ENCODE peak calls at places on chromosome 21, in five cellular contexts. One of them, this sample, is unnamed. For H3K27me3 and H3K36me3, the result is how much of the 10 kb centered on the place peaks cover.

GRCh38 chr21:23162213-23162946 is 2164.2 kb downstream of the NCAM2 start:
- DNase-seq in ovary: no peak
- DNase-seq in stomach: no peak
- DNase-seq in psoas muscle: no peak
- DNase-seq in cardiac muscle cell: no peak
- DNase-seq in this sample: no peak

GRCh38 chr21:32795376-32795775 is 23.8 kb upstream of the PAXBP1 start:
- DNase-seq in ovary: no peak
- DNase-seq in stomach: no peak
- DNase-seq in psoas muscle: no peak
- DNase-seq in cardiac muscle cell: no peak
- DNase-seq in this sample: no peak

GRCh38 chr21:37751268-37751975 is 164.8 kb downstream of the KCNJ6 start:
- DNase-seq in ovary: no peak
- DNase-seq in stomach: no peak
- DNase-seq in psoas muscle: no peak
- DNase-seq in cardiac muscle cell: peak
- DNase-seq in this sample: no peak

GRCh38 chr21:29360799-29361765 is 62.4 kb downstream of the BACH1 start:
- DNase-seq in ovary: no peak
- DNase-seq in stomach: no peak
- DNase-seq in psoas muscle: no peak
- DNase-seq in cardiac muscle cell: no peak
- DNase-seq in this sample: no peak

GRCh38 chr21:46515109-46515508 is 56.4 kb downstream of the DIP2A start:
- DNase-seq in ovary: no peak
- DNase-seq in stomach: peak
- DNase-seq in psoas muscle: peak
- DNase-seq in cardiac muscle cell: peak
- DNase-seq in this sample: no peak

GRCh38 chr21:32347887-32348450 is 44.8 kb downstream of the URB1 start:
- DNase-seq in ovary: no peak
- DNase-seq in stomach: no peak
- DNase-seq in psoas muscle: no peak
- DNase-seq in cardiac muscle cell: no peak
- DNase-seq in this sample: no peak

GRCh38 chr21:33189845-33190244 is 39.9 kb upstream of the IFNAR2 start:
- DNase-seq in ovary: no peak
- DNase-seq in stomach: no peak
- DNase-seq in psoas muscle: no peak
- DNase-seq in cardiac muscle cell: no peak
- DNase-seq in this sample: no peak

GRCh38 chr21:35026617-35027557 is 22.2 kb downstream of the RUNX1 start:
- DNase-seq in ovary: peak
- DNase-seq in stomach: peak
- DNase-seq in psoas muscle: peak
- DNase-seq in cardiac muscle cell: peak
- DNase-seq in this sample: peak

GRCh38 chr21:28332796-28333195 is 659.9 kb downstream of the LTN1 start:
- DNase-seq in ovary: no peak
- DNase-seq in stomach: no peak
- DNase-seq in psoas muscle: no peak
- DNase-seq in cardiac muscle cell: no peak
- DNase-seq in this sample: no peak

GRCh38 chr21:34952701-34953100 is 96.4 kb downstream of the RUNX1 start:
- DNase-seq in ovary: no peak
- DNase-seq in stomach: no peak
- DNase-seq in psoas muscle: no peak
- DNase-seq in cardiac muscle cell: no peak
- DNase-seq in this sample: no peak

GRCh38 chr21:15421947-15422346 is 307.8 kb upstream of the USP25 start:
- DNase-seq in ovary: no peak
- DNase-seq in stomach: no peak
- DNase-seq in psoas muscle: no peak
- DNase-seq in cardiac muscle cell: no peak
- DNase-seq in this sample: no peak

GRCh38 chr21:29196021-29196663 is 65.7 kb downstream of the MAP3K7CL start:
- DNase-seq in ovary: no peak
- DNase-seq in stomach: peak
- DNase-seq in psoas muscle: no peak
- DNase-seq in cardiac muscle cell: no peak
- DNase-seq in this sample: no peak

GRCh38 chr21:14630556-14631069 is 84.5 kb upstream of the SAMSN1 start:
- DNase-seq in ovary: no peak
- DNase-seq in stomach: no peak
- DNase-seq in psoas muscle: no peak
- DNase-seq in cardiac muscle cell: no peak
- DNase-seq in this sample: no peak

GRCh38 chr21:15273244-15273643 is 208.4 kb upstream of the NRIP1 start:
- DNase-seq in ovary: no peak
- DNase-seq in stomach: no peak
- DNase-seq in psoas muscle: no peak
- DNase-seq in cardiac muscle cell: no peak
- DNase-seq in this sample: no peak

GRCh38 chr21:28261291-28261690 is 731.4 kb downstream of the LTN1 start:
- DNase-seq in ovary: no peak
- DNase-seq in stomach: no peak
- DNase-seq in psoas muscle: no peak
- DNase-seq in cardiac muscle cell: no peak
- DNase-seq in this sample: no peak

GRCh38 chr21:31727181-31727580 is 4.7 kb downstream of the SCAF4 start:
- DNase-seq in ovary: no peak
- DNase-seq in stomach: no peak
- DNase-seq in psoas muscle: no peak
- DNase-seq in cardiac muscle cell: no peak
- DNase-seq in this sample: no peak

GRCh38 chr21:14366998-14367397 is 15.9 kb downstream of the HSPA13 start:
- DNase-seq in ovary: no peak
- DNase-seq in stomach: no peak
- DNase-seq in psoas muscle: no peak
- DNase-seq in cardiac muscle cell: no peak
- DNase-seq in this sample: no peak

GRCh38 chr21:33189237-33189636 is 40.5 kb upstream of the IFNAR2 start:
- DNase-seq in ovary: no peak
- DNase-seq in stomach: no peak
- DNase-seq in psoas muscle: no peak
- DNase-seq in cardiac muscle cell: no peak
- DNase-seq in this sample: no peak

GRCh38 chr21:21200103-21200938 is 202.1 kb downstream of the NCAM2 start:
- DNase-seq in ovary: no peak
- DNase-seq in stomach: no peak
- DNase-seq in psoas muscle: peak
- DNase-seq in cardiac muscle cell: no peak
- DNase-seq in this sample: no peak

GRCh38 chr21:20016431-20017005 is 981.7 kb upstream of the NCAM2 start:
- DNase-seq in ovary: no peak
- DNase-seq in stomach: no peak
- DNase-seq in psoas muscle: no peak
- DNase-seq in cardiac muscle cell: no peak
- DNase-seq in this sample: no peak

GRCh38 chr21:33937931-33938339 is 22.3 kb upstream of the ATP5PO start:
- DNase-seq in ovary: no peak
- DNase-seq in stomach: no peak
- DNase-seq in psoas muscle: no peak
- DNase-seq in cardiac muscle cell: no peak
- DNase-seq in this sample: no peak

GRCh38 chr21:31985398-31985797 is 112.6 kb downstream of the HUNK start:
- DNase-seq in ovary: no peak
- DNase-seq in stomach: no peak
- DNase-seq in psoas muscle: no peak
- DNase-seq in cardiac muscle cell: no peak
- DNase-seq in this sample: no peak

GRCh38 chr21:34881421-34881820 is 167.7 kb downstream of the RUNX1 start:
- DNase-seq in ovary: no peak
- DNase-seq in stomach: no peak
- DNase-seq in psoas muscle: no peak
- DNase-seq in cardiac muscle cell: no peak
- DNase-seq in this sample: no peak

DNA sequence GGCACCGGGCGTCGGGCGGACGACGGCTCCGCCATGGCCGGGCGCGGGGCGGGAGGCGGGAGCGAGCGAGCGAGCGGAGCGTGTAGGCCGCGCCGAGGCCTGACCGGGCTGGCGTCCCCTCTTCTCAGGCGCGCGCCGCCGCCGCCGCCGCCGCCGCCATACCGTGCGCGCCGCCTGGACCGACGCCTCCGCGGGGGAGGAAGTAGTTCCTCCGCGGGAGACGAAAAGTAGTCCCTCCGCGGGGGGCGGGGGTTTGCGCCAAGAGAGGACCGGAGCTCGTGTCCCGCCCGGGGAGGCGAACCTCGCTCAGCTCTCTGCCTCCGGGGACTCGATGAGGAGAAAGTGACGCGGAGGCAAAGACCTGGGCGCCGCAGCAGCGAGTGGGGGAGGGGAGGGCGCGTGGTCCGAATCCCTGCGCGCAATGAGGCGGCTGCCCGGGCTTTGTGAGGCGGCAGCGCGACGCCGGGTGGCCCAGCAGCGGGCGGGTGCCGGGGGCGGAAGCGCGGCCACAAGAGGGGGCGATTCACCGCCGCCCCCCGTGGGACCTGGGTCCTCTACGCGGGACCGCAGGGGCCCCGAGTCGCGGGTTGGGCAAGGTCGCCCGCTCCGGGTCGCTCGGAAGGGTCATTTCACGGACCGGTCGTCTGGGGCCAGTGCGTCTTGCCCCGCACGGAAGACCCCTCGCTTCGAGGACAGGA is at the start of gene BRWD1:
- DNase-seq in ovary: peak
- DNase-seq in stomach: peak
- DNase-seq in psoas muscle: peak
- DNase-seq in cardiac muscle cell: peak
- DNase-seq in this sample: peak
- TF ChIP-seq CTCF in ovary: no peak
- TF ChIP-seq CTCF in stomach: no peak
- TF ChIP-seq CTCF in psoas muscle: peak
- TF ChIP-seq CTCF in cardiac muscle cell: peak
- TF ChIP-seq CTCF in this sample: peak

GRCh38 chr21:45054927-45055612 is 19.3 kb upstream of the ADARB1 start:
- DNase-seq in ovary: no peak
- DNase-seq in stomach: no peak
- DNase-seq in psoas muscle: no peak
- DNase-seq in cardiac muscle cell: no peak
- DNase-seq in this sample: no peak
- H3K27me3 ChIP-seq in ovary: under half
- H3K27me3 ChIP-seq in stomach: under half
- H3K27me3 ChIP-seq in psoas muscle: under half
- H3K27me3 ChIP-seq in cardiac muscle cell: under half
- H3K27me3 ChIP-seq in this sample: under half

GRCh38 chr21:41403966-41404365 is 22.1 kb upstream of the MX1 start:
- DNase-seq in ovary: no peak
- DNase-seq in stomach: no peak
- DNase-seq in psoas muscle: no peak
- DNase-seq in cardiac muscle cell: no peak
- DNase-seq in this sample: no peak

GRCh38 chr21:41399401-41399800 is 26.6 kb upstream of the MX1 start:
- DNase-seq in ovary: no peak
- DNase-seq in stomach: no peak
- DNase-seq in psoas muscle: no peak
- DNase-seq in cardiac muscle cell: no peak
- DNase-seq in this sample: no peak

GRCh38 chr21:41403331-41403730 is 22.7 kb upstream of the MX1 start:
- DNase-seq in ovary: no peak
- DNase-seq in stomach: no peak
- DNase-seq in psoas muscle: no peak
- DNase-seq in cardiac muscle cell: no peak
- DNase-seq in this sample: no peak

GRCh38 chr21:41402796-41403195 is 23.2 kb upstream of the MX1 start:
- DNase-seq in ovary: no peak
- DNase-seq in stomach: no peak
- DNase-seq in psoas muscle: no peak
- DNase-seq in cardiac muscle cell: no peak
- DNase-seq in this sample: no peak

DNA sequence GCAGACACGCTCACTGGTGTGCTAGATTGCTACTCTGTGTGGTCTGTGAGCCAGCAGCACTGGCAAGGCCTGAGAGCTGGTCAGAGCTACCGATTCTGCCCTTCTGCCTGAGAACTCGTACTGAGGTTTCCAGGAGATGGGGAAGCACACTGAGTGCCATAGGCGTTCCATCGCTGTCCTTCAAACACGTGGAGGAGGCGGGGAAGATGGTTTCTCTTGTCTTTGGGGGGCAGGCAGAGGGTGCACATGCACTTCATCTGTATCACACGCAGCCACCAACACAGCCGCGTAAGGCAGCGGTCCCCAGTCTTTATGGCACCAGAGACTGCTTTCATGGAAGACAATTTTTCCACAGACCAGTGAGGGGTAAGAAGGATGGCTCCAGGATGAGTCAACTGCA is 23.8 kb upstream of the MX1 start:
- DNase-seq in ovary: no peak
- DNase-seq in stomach: no peak
- DNase-seq in psoas muscle: no peak
- DNase-seq in cardiac muscle cell: no peak
- DNase-seq in this sample: no peak
- H3K36me3 ChIP-seq in ovary: under half
- H3K36me3 ChIP-seq in stomach: half or more
- H3K36me3 ChIP-seq in psoas muscle: under half
- H3K36me3 ChIP-seq in cardiac muscle cell: under half
- H3K36me3 ChIP-seq in this sample: under half

GRCh38 chr21:42973309-42973990 is 912 bp upstream of the PKNOX1 start:
- DNase-seq in ovary: peak
- DNase-seq in stomach: no peak
- DNase-seq in psoas muscle: no peak
- DNase-seq in cardiac muscle cell: no peak
- DNase-seq in this sample: peak
- TF ChIP-seq CTCF in ovary: no peak
- TF ChIP-seq CTCF in stomach: no peak
- TF ChIP-seq CTCF in psoas muscle: no peak
- TF ChIP-seq CTCF in cardiac muscle cell: no peak
- TF ChIP-seq CTCF in this sample: no peak

GRCh38 chr21:27130152-27130551 is 163.3 kb upstream of the ADAMTS5 start:
- DNase-seq in ovary: no peak
- DNase-seq in stomach: no peak
- DNase-seq in psoas muscle: no peak
- DNase-seq in cardiac muscle cell: no peak
- DNase-seq in this sample: no peak
- H3K27me3 ChIP-seq in ovary: under half
- H3K27me3 ChIP-seq in stomach: under half
- H3K27me3 ChIP-seq in psoas muscle: under half
- H3K27me3 ChIP-seq in cardiac muscle cell: under half
- H3K27me3 ChIP-seq in this sample: under half

GRCh38 chr21:39197448-39197847 is 14.2 kb upstream of the PSMG1 start:
- DNase-seq in ovary: no peak
- DNase-seq in stomach: no peak
- DNase-seq in psoas muscle: no peak
- DNase-seq in cardiac muscle cell: no peak
- DNase-seq in this sample: no peak
- H3K36me3 ChIP-seq in ovary: under half
- H3K36me3 ChIP-seq in stomach: half or more
- H3K36me3 ChIP-seq in psoas muscle: half or more
- H3K36me3 ChIP-seq in cardiac muscle cell: half or more
- H3K36me3 ChIP-seq in this sample: half or more